ENCODE peak calls at places on chromosomes 11 and 22, in eight cellular contexts. X, H, L, Z, Q, O, Y and C are unnamed samples.

GRCh38 chr11:36240746-36241295 is 48.4 kb downstream of the COMMD9 start:
- DNase-seq in L (no peak), X (no peak), Z (no peak), H (no peak), Q (no peak), Y (no peak), O (no peak), C (no peak)

GRCh38 chr11:6321356-6321755 is 1.1 kb upstream of the CAVIN3 start:
- DNase-seq in X (no peak), O (peak; percentile 24), Q (peak; percentile 75), Z (no peak), H (no peak), Y (no peak), L (no peak), C (no peak)

GRCh38 chr22:49014227-49015201 is 813.2 kb downstream of the BRD1 start:
- DNase-seq in Y (no peak), O (no peak), Q (peak; percentile 79), Z (no peak), L (no peak), H (no peak), X (no peak), C (no peak)

GRCh38 chr11:131246589-131247164 is 123.7 kb upstream of the NTM start:
- DNase-seq in X (no peak), Z (no peak), H (peak; percentile 19), Y (no peak), Q (no peak), O (peak; percentile 39), L (peak; percentile 1), C (no peak)

GRCh38 chr11:122367809-122368231 is 251.8 kb upstream of the BLID start:
- DNase-seq in Y (no peak), O (no peak), Z (no peak), H (peak; percentile 59), X (peak; percentile 20), Q (no peak), L (no peak), C (peak; percentile 84)

GRCh38 chr11:67563354-67564114 is 20.1 kb upstream of the GSTP1 start:
- DNase-seq in Z (no peak), Q (no peak), Y (no peak), O (peak; percentile 50), L (no peak), X (peak; percentile 68), H (peak; percentile 90), C (peak; percentile 63)

GRCh38 chr22:45946805-45947600 is 30.0 kb downstream of the WNT7B start:
- DNase-seq in X (no peak), L (no peak), Z (no peak), O (no peak), Y (no peak), H (no peak), Q (no peak), C (no peak)

GRCh38 chr11:121419839-121420238 is 32.3 kb upstream of the SORL1 start:
- DNase-seq in X (no peak), Y (no peak), Z (no peak), Q (no peak), H (no peak), L (no peak), O (no peak), C (no peak)

GRCh38 chr11:27052668-27053067 is 12.1 kb downstream of the BBOX1 start:
- DNase-seq in O (no peak), L (no peak), Y (no peak), X (no peak), Z (no peak), Q (no peak), H (peak; percentile 55), C (no peak)

GRCh38 chr11:128549256-128549944 is 38.0 kb downstream of the ETS1 start:
- DNase-seq in O (peak; percentile 82), X (no peak), H (peak; percentile 92), L (no peak), Z (peak; percentile 81), Q (no peak), Y (no peak), C (no peak)

GRCh38 chr11:131977231-131977630 is 606.8 kb downstream of the NTM start:
- DNase-seq in H (no peak), L (no peak), Q (no peak), O (no peak), Z (no peak), X (peak; percentile 95), Y (no peak), C (peak; percentile 90)

GRCh38 chr11:123449436-123449835 is 19.4 kb downstream of the GRAMD1B start:
- DNase-seq in O (no peak), H (no peak), Q (no peak), L (no peak), X (no peak), Z (no peak), Y (no peak), C (no peak)

GRCh38 chr22:23262474-23263332 is 82.4 kb downstream of the BCR start:
- DNase-seq in H (no peak), Z (no peak), Y (no peak), X (no peak), Q (no peak), L (no peak), O (no peak), C (no peak)
- H3K36me3 ChIP-seq in H (peaks cover 7% of the 10 kb centered on the region), Z (no peaks in the 10 kb centered on the region), Y (no peaks in the 10 kb centered on the region), X (peaks cover 6% of the 10 kb centered on the region), Q (peaks cover 49% of the 10 kb centered on the region), L (peaks cover 31% of the 10 kb centered on the region), O (peaks cover 39% of the 10 kb centered on the region), C (peaks cover 35% of the 10 kb centered on the region)

DNA sequence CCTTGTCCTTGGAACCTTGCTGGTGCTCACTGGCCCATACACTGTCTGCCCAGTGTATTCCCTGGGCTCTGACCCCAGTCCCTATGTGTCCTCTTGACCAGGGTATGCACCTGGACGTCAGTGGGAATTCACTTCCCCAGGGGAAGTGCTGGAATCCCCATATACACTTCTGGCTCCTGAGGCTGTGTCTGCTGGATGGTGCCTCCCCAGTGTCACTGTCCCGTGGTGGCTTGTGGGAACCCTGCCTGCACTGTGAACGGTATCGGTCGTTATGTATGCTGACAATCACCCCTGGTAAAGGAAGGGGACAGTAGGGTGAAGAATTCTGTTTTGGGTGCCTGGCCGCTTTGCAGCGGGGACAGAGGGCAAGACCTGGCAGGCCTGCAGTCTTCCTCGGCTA is 95.9 kb downstream of the RRM1 start:
- DNase-seq in Z (no peak), H (no peak), O (no peak), Y (no peak), X (no peak), Q (no peak), L (no peak), C (no peak)
- H3K4me3 ChIP-seq in Z (no peak overlapping the region), H (no peak overlapping the region), O (peak overlapping the region; percentile 24), Y (no peak overlapping the region), X (no peak overlapping the region), Q (no peak overlapping the region), L (no peak overlapping the region), C (no peak overlapping the region)

GRCh38 chr22:43506487-43506886 is 94.7 kb downstream of the MPPED1 start:
- DNase-seq in H (no peak), L (no peak), X (no peak), Z (no peak), Y (no peak), O (no peak), Q (no peak), C (no peak)

GRCh38 chr22:43509337-43509736 is 97.5 kb downstream of the MPPED1 start:
- DNase-seq in L (no peak), H (no peak), Y (no peak), Z (no peak), O (no peak), X (no peak), Q (no peak), C (no peak)

GRCh38 chr22:43507235-43507634 is 95.4 kb downstream of the MPPED1 start:
- DNase-seq in Q (no peak), Y (no peak), O (no peak), Z (no peak), H (no peak), L (no peak), X (no peak), C (no peak)

GRCh38 chr22:43510226-43511070 is 98.6 kb downstream of the MPPED1 start:
- DNase-seq in Q (no peak), Z (no peak), O (no peak), X (no peak), L (peak; percentile 4), Y (no peak), H (no peak), C (no peak)

DNA sequence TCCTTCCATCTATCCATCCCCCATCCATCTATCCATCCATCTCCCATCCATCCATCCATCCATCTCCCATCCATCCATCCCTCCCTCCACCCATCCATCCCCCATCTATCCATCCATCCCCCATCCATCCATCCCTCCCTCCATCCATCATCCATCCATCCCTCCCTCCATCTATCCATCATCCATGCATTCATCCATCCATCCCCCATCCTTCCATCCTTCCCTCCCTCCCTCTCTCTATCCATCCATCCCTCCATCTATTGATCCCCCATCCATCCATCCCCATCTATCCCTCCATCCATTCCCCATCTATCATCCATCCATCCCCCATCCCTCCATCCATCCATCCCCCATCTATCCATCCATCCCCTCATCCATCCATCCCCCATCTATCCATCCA is 96.7 kb downstream of the MPPED1 start:
- DNase-seq in O (no peak), L (no peak), Y (no peak), X (no peak), H (no peak), Q (no peak), Z (no peak), C (no peak)
- H3K9me3 ChIP-seq in O (no peaks in the 10 kb centered on the region), L (no peaks in the 10 kb centered on the region), Y (no peaks in the 10 kb centered on the region), X (no peaks in the 10 kb centered on the region), H (no peaks in the 10 kb centered on the region), Q (no peaks in the 10 kb centered on the region), Z (no peaks in the 10 kb centered on the region), C (no peaks in the 10 kb centered on the region)

GRCh38 chr22:19973551-19974183 is 32.0 kb upstream of the TXNRD2 start:
- DNase-seq in H (no peak), X (no peak), Z (no peak), Q (no peak), O (no peak), L (no peak), Y (no peak), C (no peak)
- H3K36me3 ChIP-seq in H (no peaks in the 10 kb centered on the region), X (peaks cover 4% of the 10 kb centered on the region), Z (no peaks in the 10 kb centered on the region), Q (peaks cover 76% of the 10 kb centered on the region), O (peaks cover 69% of the 10 kb centered on the region), L (no peaks in the 10 kb centered on the region), Y (no peaks in the 10 kb centered on the region), C (peaks cover 6% of the 10 kb centered on the region)

DNA sequence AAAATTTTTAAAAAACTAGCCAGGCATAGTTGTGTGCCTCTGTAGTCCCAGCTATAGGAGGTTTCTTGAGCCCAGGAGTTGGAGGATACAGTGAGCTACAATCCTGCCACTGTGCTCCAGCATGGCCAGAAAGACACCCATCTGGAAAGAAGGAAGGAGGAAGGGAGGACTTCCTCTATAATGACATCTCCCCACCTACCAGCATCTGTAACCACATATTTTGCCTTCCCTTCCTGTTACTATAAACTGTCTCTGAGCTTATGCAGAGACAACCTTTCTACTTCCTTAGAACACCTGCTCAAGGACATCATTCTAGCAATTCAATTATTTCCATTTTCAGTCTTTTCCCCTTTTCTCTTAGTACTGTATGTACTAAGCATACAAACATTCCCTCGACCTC is 2.2 kb upstream of the NUP160 start:
- DNase-seq in Q (no peak), X (no peak), Z (no peak), O (no peak), L (peak; percentile 80), Y (peak; percentile 58), H (no peak), C (no peak)
- H3K4me3 ChIP-seq in Q (no peak overlapping the region), X (no peak overlapping the region), Z (no peak overlapping the region), O (no peak overlapping the region), L (no peak overlapping the region), Y (peak overlapping the region; percentile 18), H (no peak overlapping the region), C (no peak overlapping the region)

GRCh38 chr11:70717961-70718595 is 319.7 kb downstream of the CTTN start:
- DNase-seq in H (no peak), Z (no peak), Q (no peak), Y (no peak), X (no peak), L (no peak), O (no peak), C (no peak)
- H3K9me3 ChIP-seq in H (no peaks in the 10 kb centered on the region), Z (no peaks in the 10 kb centered on the region), Q (no peaks in the 10 kb centered on the region), Y (no peaks in the 10 kb centered on the region), X (no peaks in the 10 kb centered on the region), L (no peaks in the 10 kb centered on the region), O (no peaks in the 10 kb centered on the region), C (no peaks in the 10 kb centered on the region)